ENCODE peak calls at places on chromosomes 11 and 22, in seven cellular contexts. One of them, this sample, is unnamed.

GRCh38 chr11:69131644-69132300 is 24.0 kb upstream of the SMIM38 start:
- DNase-seq in fibroblast of lung: peak
- DNase-seq in upper lobe of right lung: peak
- DNase-seq in ovary: peak
- DNase-seq in uterus: peak
- DNase-seq in PC-3: peak
- DNase-seq in coronary artery: no peak
- DNase-seq in this sample: peak

GRCh38 chr11:57321996-57322880 is 2.5 kb downstream of the TNKS1BP1 start:
- DNase-seq in upper lobe of right lung: peak
- DNase-seq in PC-3: peak
- DNase-seq in uterus: peak
- DNase-seq in ovary: peak
- DNase-seq in coronary artery: peak
- DNase-seq in fibroblast of lung: peak
- DNase-seq in this sample: peak

GRCh38 chr11:64675417-64676252 is 47.4 kb downstream of the NRXN2 start:
- DNase-seq in ovary: peak
- DNase-seq in PC-3: peak
- DNase-seq in fibroblast of lung: peak
- DNase-seq in upper lobe of right lung: no peak
- DNase-seq in uterus: peak
- DNase-seq in coronary artery: peak
- DNase-seq in this sample: peak

GRCh38 chr11:129814244-129814992 is 1.2 kb upstream of the TMEM45B start:
- DNase-seq in coronary artery: no peak
- DNase-seq in fibroblast of lung: no peak
- DNase-seq in PC-3: no peak
- DNase-seq in upper lobe of right lung: no peak
- DNase-seq in ovary: no peak
- DNase-seq in uterus: no peak
- DNase-seq in this sample: no peak

GRCh38 chr22:31230871-31231621 is 18.9 kb downstream of the LIMK2 start:
- DNase-seq in upper lobe of right lung: no peak
- DNase-seq in ovary: peak
- DNase-seq in coronary artery: no peak
- DNase-seq in PC-3: peak
- DNase-seq in fibroblast of lung: peak
- DNase-seq in uterus: peak
- DNase-seq in this sample: peak

GRCh38 chr11:7596975-7597391 is 76.3 kb downstream of the CYB5R2 start:
- DNase-seq in ovary: no peak
- DNase-seq in upper lobe of right lung: no peak
- DNase-seq in PC-3: peak
- DNase-seq in fibroblast of lung: no peak
- DNase-seq in uterus: no peak
- DNase-seq in coronary artery: no peak
- DNase-seq in this sample: no peak

GRCh38 chr11:67376873-67377808 is 3.7 kb upstream of the CLCF1 start:
- DNase-seq in ovary: no peak
- DNase-seq in coronary artery: no peak
- DNase-seq in uterus: peak
- DNase-seq in upper lobe of right lung: no peak
- DNase-seq in PC-3: peak
- DNase-seq in fibroblast of lung: no peak
- DNase-seq in this sample: no peak

GRCh38 chr22:50169774-50170341 is 673 bp upstream of the PANX2 start:
- DNase-seq in ovary: no peak
- DNase-seq in uterus: no peak
- DNase-seq in fibroblast of lung: no peak
- DNase-seq in PC-3: peak
- DNase-seq in coronary artery: no peak
- DNase-seq in upper lobe of right lung: no peak
- DNase-seq in this sample: no peak

GRCh38 chr22:28053871-28054621 is 135.0 kb upstream of the PITPNB start:
- DNase-seq in upper lobe of right lung: no peak
- DNase-seq in ovary: no peak
- DNase-seq in fibroblast of lung: peak
- DNase-seq in coronary artery: no peak
- DNase-seq in uterus: no peak
- DNase-seq in PC-3: peak
- DNase-seq in this sample: no peak

GRCh38 chr11:22878604-22879003 is 18.3 kb upstream of the CCDC179 start:
- DNase-seq in coronary artery: no peak
- DNase-seq in ovary: no peak
- DNase-seq in fibroblast of lung: no peak
- DNase-seq in PC-3: peak
- DNase-seq in upper lobe of right lung: no peak
- DNase-seq in uterus: no peak
- DNase-seq in this sample: no peak

GRCh38 chr11:77656362-77656761 is 18.8 kb upstream of the CLNS1A start:
- DNase-seq in uterus: no peak
- DNase-seq in upper lobe of right lung: no peak
- DNase-seq in PC-3: no peak
- DNase-seq in coronary artery: no peak
- DNase-seq in ovary: no peak
- DNase-seq in fibroblast of lung: no peak
- DNase-seq in this sample: no peak

GRCh38 chr11:8328231-8328794 is 64.6 kb upstream of the LMO1 start:
- DNase-seq in ovary: no peak
- DNase-seq in uterus: no peak
- DNase-seq in PC-3: no peak
- DNase-seq in coronary artery: no peak
- DNase-seq in upper lobe of right lung: peak
- DNase-seq in fibroblast of lung: no peak
- DNase-seq in this sample: no peak

GRCh38 chr11:112837162-112837826 is 123.9 kb upstream of the NCAM1 start:
- DNase-seq in PC-3: peak
- DNase-seq in fibroblast of lung: no peak
- DNase-seq in ovary: no peak
- DNase-seq in uterus: no peak
- DNase-seq in coronary artery: no peak
- DNase-seq in upper lobe of right lung: no peak
- DNase-seq in this sample: no peak

GRCh38 chr22:44646141-44646540 is 55.9 kb upstream of the PRR5 start:
- DNase-seq in PC-3: no peak
- DNase-seq in uterus: no peak
- DNase-seq in fibroblast of lung: no peak
- DNase-seq in upper lobe of right lung: no peak
- DNase-seq in coronary artery: no peak
- DNase-seq in ovary: no peak
- DNase-seq in this sample: no peak

GRCh38 chr22:43296279-43296902 is 46.8 kb downstream of the SCUBE1 start:
- DNase-seq in upper lobe of right lung: no peak
- DNase-seq in ovary: no peak
- DNase-seq in PC-3: no peak
- DNase-seq in fibroblast of lung: no peak
- DNase-seq in coronary artery: no peak
- DNase-seq in uterus: no peak
- DNase-seq in this sample: no peak

GRCh38 chr22:42353883-42354727 is 78.1 kb downstream of the NFAM1 start:
- DNase-seq in ovary: no peak
- DNase-seq in fibroblast of lung: no peak
- DNase-seq in upper lobe of right lung: no peak
- DNase-seq in PC-3: no peak
- DNase-seq in uterus: no peak
- DNase-seq in coronary artery: no peak
- DNase-seq in this sample: no peak

GRCh38 chr11:128687321-128687720 is 6.6 kb upstream of the FLI1 start:
- DNase-seq in uterus: no peak
- DNase-seq in ovary: no peak
- DNase-seq in fibroblast of lung: no peak
- DNase-seq in upper lobe of right lung: peak
- DNase-seq in coronary artery: no peak
- DNase-seq in PC-3: no peak
- DNase-seq in this sample: no peak

GRCh38 chr11:128684582-128685382 is 9.1 kb upstream of the FLI1 start:
- DNase-seq in ovary: no peak
- DNase-seq in fibroblast of lung: no peak
- DNase-seq in coronary artery: no peak
- DNase-seq in upper lobe of right lung: no peak
- DNase-seq in PC-3: no peak
- DNase-seq in uterus: no peak
- DNase-seq in this sample: no peak

GRCh38 chr11:128685383-128686044 is 8.4 kb upstream of the FLI1 start:
- DNase-seq in upper lobe of right lung: no peak
- DNase-seq in fibroblast of lung: no peak
- DNase-seq in coronary artery: no peak
- DNase-seq in uterus: no peak
- DNase-seq in ovary: no peak
- DNase-seq in PC-3: no peak
- DNase-seq in this sample: no peak

GRCh38 chr11:128686745-128687177 is 7.1 kb upstream of the FLI1 start:
- DNase-seq in upper lobe of right lung: peak
- DNase-seq in ovary: no peak
- DNase-seq in coronary artery: no peak
- DNase-seq in fibroblast of lung: peak
- DNase-seq in PC-3: peak
- DNase-seq in uterus: no peak
- DNase-seq in this sample: peak

GRCh38 chr11:128686045-128686741 is 7.7 kb upstream of the FLI1 start:
- DNase-seq in ovary: no peak
- DNase-seq in uterus: no peak
- DNase-seq in PC-3: no peak
- DNase-seq in upper lobe of right lung: no peak
- DNase-seq in coronary artery: no peak
- DNase-seq in fibroblast of lung: no peak
- DNase-seq in this sample: no peak
- H3K4me3 ChIP-seq in ovary: no peak
- H3K4me3 ChIP-seq in uterus: no peak
- H3K4me3 ChIP-seq in PC-3: no peak
- H3K4me3 ChIP-seq in upper lobe of right lung: peak
- H3K4me3 ChIP-seq in coronary artery: peak
- H3K4me3 ChIP-seq in fibroblast of lung: no peak
- H3K4me3 ChIP-seq in this sample: peak

DNA sequence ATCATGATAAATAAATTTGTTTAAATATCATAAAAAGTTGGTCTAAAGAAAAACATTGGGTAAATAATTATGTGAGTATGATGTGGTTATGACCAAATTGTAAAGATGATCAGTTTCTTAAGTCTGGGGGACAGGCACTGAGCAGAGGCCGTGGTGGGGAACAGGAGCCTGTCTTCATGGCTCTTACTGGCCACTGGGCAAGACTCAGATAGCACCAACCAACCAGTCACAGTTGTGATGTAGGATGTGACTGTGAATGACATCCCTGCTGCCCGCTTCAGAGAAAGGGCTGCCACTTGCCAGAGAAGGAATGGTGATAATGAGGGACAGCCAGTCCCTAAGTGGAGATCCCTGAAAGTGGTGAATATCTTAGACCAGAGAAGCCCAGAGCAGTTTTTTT is 7.0 kb downstream of the PTPRJ start:
- DNase-seq in fibroblast of lung: no peak
- DNase-seq in ovary: no peak
- DNase-seq in upper lobe of right lung: no peak
- DNase-seq in coronary artery: no peak
- DNase-seq in PC-3: no peak
- DNase-seq in uterus: no peak
- DNase-seq in this sample: no peak
- H3K27ac ChIP-seq in fibroblast of lung: no peak
- H3K27ac ChIP-seq in ovary: no peak
- H3K27ac ChIP-seq in upper lobe of right lung: peak
- H3K27ac ChIP-seq in coronary artery: no peak
- H3K27ac ChIP-seq in PC-3: no peak
- H3K27ac ChIP-seq in uterus: no peak
- H3K27ac ChIP-seq in this sample: no peak

GRCh38 chr11:133072366-133072765 is 459.9 kb downstream of the OPCML start:
- DNase-seq in ovary: no peak
- DNase-seq in upper lobe of right lung: no peak
- DNase-seq in coronary artery: no peak
- DNase-seq in fibroblast of lung: no peak
- DNase-seq in uterus: no peak
- DNase-seq in PC-3: no peak
- DNase-seq in this sample: no peak

GRCh38 chr11:133070053-133070713 is 462.1 kb downstream of the OPCML start:
- DNase-seq in PC-3: no peak
- DNase-seq in uterus: no peak
- DNase-seq in coronary artery: no peak
- DNase-seq in fibroblast of lung: no peak
- DNase-seq in ovary: no peak
- DNase-seq in upper lobe of right lung: no peak
- DNase-seq in this sample: no peak

GRCh38 chr11:133075351-133075750 is 456.9 kb downstream of the OPCML start:
- DNase-seq in coronary artery: no peak
- DNase-seq in upper lobe of right lung: no peak
- DNase-seq in PC-3: no peak
- DNase-seq in uterus: no peak
- DNase-seq in fibroblast of lung: no peak
- DNase-seq in ovary: no peak
- DNase-seq in this sample: no peak

GRCh38 chr11:133072858-133073582 is 459.3 kb downstream of the OPCML start:
- DNase-seq in upper lobe of right lung: no peak
- DNase-seq in fibroblast of lung: no peak
- DNase-seq in coronary artery: no peak
- DNase-seq in uterus: no peak
- DNase-seq in ovary: no peak
- DNase-seq in PC-3: no peak
- DNase-seq in this sample: no peak

GRCh38 chr11:133070790-133071189 is 461.5 kb downstream of the OPCML start:
- DNase-seq in PC-3: no peak
- DNase-seq in ovary: no peak
- DNase-seq in uterus: no peak
- DNase-seq in fibroblast of lung: no peak
- DNase-seq in upper lobe of right lung: no peak
- DNase-seq in coronary artery: no peak
- DNase-seq in this sample: no peak
- TF ChIP-seq CTCF in PC-3: no peak
- TF ChIP-seq CTCF in ovary: no peak
- TF ChIP-seq CTCF in uterus: no peak
- TF ChIP-seq CTCF in fibroblast of lung: no peak
- TF ChIP-seq CTCF in upper lobe of right lung: no peak
- TF ChIP-seq CTCF in coronary artery: no peak
- TF ChIP-seq CTCF in this sample: no peak

DNA sequence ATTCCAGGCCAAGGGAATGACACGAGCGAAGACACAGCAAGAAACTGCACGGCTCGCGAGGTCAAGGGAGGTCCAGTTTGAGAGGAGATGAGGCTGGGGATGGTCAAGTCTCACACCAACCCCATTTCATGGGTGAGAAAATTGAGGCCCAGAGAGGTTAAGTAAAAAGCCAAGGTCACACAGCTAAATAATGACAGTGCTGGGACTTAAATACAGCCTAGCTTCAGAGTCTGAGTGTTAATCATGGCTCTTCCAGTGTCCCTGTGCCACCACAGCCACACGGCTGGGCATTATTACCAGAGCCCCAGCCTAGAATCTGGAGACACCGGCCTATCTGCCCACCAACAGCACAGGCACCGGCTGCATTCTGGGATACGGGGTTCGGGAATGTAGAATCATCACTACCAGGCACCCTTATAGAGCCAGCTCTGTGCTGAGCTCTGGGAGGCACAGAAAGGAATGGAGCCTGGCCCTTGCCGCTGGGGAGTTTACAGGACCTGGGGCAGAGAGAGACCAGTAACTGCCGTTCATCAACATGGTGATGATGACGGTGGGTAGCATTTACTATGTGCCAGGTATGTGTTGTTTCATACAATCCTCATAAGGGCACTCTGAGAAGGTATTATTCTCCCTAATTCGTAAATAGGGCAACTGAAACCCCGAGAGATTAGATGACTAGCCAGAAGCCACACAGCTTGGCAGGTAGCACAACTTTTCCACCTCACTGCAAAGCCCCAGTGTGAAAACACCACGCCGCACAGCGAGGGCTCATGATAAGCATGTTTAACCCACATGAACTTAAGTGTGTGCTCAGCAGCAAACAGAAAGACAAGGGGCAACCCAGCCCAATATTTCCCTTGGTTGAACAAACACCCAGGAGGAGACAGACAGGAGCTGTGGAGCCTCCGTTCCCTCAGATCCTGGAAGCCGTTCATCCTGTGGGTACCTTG is 51.9 kb downstream of the CD6 start:
- DNase-seq in upper lobe of right lung: no peak
- DNase-seq in ovary: no peak
- DNase-seq in coronary artery: no peak
- DNase-seq in uterus: no peak
- DNase-seq in fibroblast of lung: no peak
- DNase-seq in PC-3: no peak
- DNase-seq in this sample: no peak
- H3K4me3 ChIP-seq in upper lobe of right lung: no peak
- H3K4me3 ChIP-seq in ovary: no peak
- H3K4me3 ChIP-seq in coronary artery: no peak
- H3K4me3 ChIP-seq in uterus: no peak
- H3K4me3 ChIP-seq in fibroblast of lung: no peak
- H3K4me3 ChIP-seq in PC-3: no peak
- H3K4me3 ChIP-seq in this sample: no peak